ENCODE peak calls at places on chromosomes 2 and 18, in nine cellular contexts. A is fibroblast of pulmonary artery; S is CD4-positive, alpha-beta T cell; H is mucosa of descending colon; E is fibroblast of lung; R is dorsolateral prefrontal cortex; Y is IMR-90; F is upper lobe of right lung; T is RWPE1. X is an unnamed sample.
A peak's percentile ranks its signal among the peaks of the same experiment; 100 is the strongest.

GRCh38 chr2:70828914-70829824 is 6.4 kb downstream of the CD207 start:
- DNase-seq in E (peak; percentile 34), T (no peak), A (peak; percentile 81), R (no peak), Y (peak; percentile 34), S (no peak), H (no peak), F (peak; percentile 15), X (no peak)

GRCh38 chr2:239912938-239913631 is 112.1 kb downstream of the NDUFA10 start:
- DNase-seq in Y (no peak), F (no peak), S (no peak), A (no peak), E (no peak), T (no peak), H (no peak), R (no peak), X (no peak)

GRCh38 chr2:68287580-68288441 is 31.9 kb downstream of the CNRIP1 start:
- DNase-seq in R (no peak), A (peak; percentile 55), Y (peak; percentile 61), E (peak; percentile 50), H (no peak), S (no peak), F (no peak), T (no peak), X (no peak)

GRCh38 chr2:176445831-176446433 is 176.7 kb downstream of the MTX2 start:
- DNase-seq in Y (peak; percentile 87), S (no peak), T (no peak), E (peak; percentile 74), F (no peak), R (no peak), A (peak; percentile 19), H (no peak), X (no peak)

GRCh38 chr2:113126845-113127645 is at the start of gene IL1RN:
- DNase-seq in S (no peak), A (no peak), F (no peak), Y (no peak), E (no peak), R (no peak), H (no peak), T (no peak), X (no peak)

GRCh38 chr2:228841877-228842276 is 429.2 kb downstream of the PID1 start:
- DNase-seq in F (no peak), A (peak; percentile 62), H (no peak), T (no peak), S (no peak), E (peak; percentile 19), R (no peak), Y (no peak), X (no peak)

GRCh38 chr18:69680128-69680527 is 267.5 kb downstream of the CD226 start:
- DNase-seq in Y (no peak), R (no peak), F (no peak), E (no peak), S (no peak), T (no peak), A (peak; percentile 8), H (no peak), X (no peak)

GRCh38 chr2:159807183-159808037 is 9.4 kb upstream of the CD302 start:
- DNase-seq in S (no peak), F (no peak), E (peak; percentile 46), H (no peak), T (peak; percentile 57), R (no peak), Y (peak; percentile 61), A (peak; percentile 76), X (peak; percentile 44)

GRCh38 chr18:56475250-56475649 is 163.1 kb downstream of the TXNL1 start:
- DNase-seq in T (no peak), S (no peak), R (no peak), E (peak; percentile 29), F (no peak), Y (no peak), H (no peak), A (peak; percentile 6), X (no peak)

GRCh38 chr2:195559431-195559914 is 97.6 kb upstream of the SLC39A10 start:
- DNase-seq in S (peak; percentile 57), R (no peak), F (no peak), T (no peak), H (no peak), A (peak; percentile 98), Y (peak; percentile 100), E (peak; percentile 98), X (no peak)
- TF ChIP-seq CTCF in S (no peak), R (no peak), F (no peak), T (no peak), H (no peak), A (no peak), Y (no peak), E (no peak), X (no peak)

DNA sequence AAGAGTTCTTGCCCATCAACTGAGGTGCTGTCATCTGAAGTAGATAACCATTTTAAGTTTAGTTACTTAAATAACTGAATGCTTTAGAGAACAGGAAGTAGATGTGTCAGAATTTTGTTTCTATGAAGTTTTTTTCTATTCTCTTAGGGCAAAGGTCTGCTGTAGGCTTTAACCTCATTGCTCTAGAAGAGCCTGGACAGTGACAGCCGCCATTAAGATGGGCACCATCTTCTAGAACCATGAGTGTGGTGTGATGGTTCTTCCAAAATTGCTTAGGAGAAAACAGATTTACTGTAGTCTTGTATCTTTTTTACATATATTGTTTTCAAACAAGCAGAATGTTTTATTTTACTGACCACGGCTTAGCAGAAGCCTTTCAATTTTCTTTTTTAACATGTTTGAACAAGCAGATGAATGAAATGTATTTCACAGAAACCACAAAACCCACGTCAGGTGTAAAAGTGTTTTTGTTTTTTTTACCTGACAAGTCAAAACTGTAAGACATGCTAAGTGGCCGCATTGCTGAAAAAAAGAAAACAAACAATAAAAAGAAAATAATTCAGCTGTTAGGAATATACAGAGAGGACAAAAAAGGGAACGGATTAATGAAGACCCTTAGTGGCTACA is 77.9 kb downstream of the PRELID3A start:
- DNase-seq in Y (no peak), R (no peak), S (no peak), H (no peak), E (no peak), F (no peak), A (no peak), T (no peak), X (no peak)
- TF ChIP-seq CTCF in Y (no peak), R (no peak), S (no peak), H (no peak), E (no peak), F (no peak), A (no peak), T (no peak), X (no peak)

GRCh38 chr18:10851824-10852225 is 297.5 kb downstream of the PIEZO2 start:
- DNase-seq in E (peak; percentile 45), A (peak; percentile 90), T (peak; percentile 57), R (no peak), S (no peak), Y (peak; percentile 81), H (no peak), F (no peak), X (no peak)
- TF ChIP-seq CTCF in E (peak; percentile 60), A (peak; percentile 73), T (peak; percentile 77), R (peak; percentile 87), S (peak; percentile 74), Y (peak; percentile 93), H (peak; percentile 30), F (peak; percentile 70), X (peak; percentile 85)

DNA sequence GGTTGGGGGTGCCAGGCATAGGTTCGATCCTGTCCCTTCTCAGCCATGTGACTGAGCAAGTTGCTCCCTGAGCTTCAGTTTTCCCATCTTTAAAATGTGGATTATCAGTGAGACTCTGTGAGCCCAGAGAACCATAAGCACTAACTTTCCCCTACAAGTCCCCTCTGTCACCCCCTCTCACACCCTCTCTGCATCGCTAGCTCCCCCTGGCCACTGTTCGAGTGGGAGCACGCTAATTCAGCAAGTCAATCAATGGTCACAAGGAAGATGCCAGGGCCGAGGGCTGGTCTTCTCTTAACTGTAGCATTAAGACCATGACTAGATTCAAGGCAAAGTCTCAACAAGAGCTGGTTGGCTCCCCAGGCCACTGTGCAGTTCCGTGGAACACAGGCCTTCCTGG is 66.2 kb downstream of the BCL2L11 start:
- DNase-seq in A (no peak), S (no peak), H (no peak), F (no peak), T (no peak), E (no peak), Y (no peak), R (no peak), X (no peak)
- TF ChIP-seq CTCF in A (no peak), S (no peak), H (no peak), F (no peak), T (no peak), E (no peak), Y (no peak), R (no peak), X (no peak)

GRCh38 chr2:126506786-126507185 is 149.2 kb upstream of the GYPC start:
- DNase-seq in R (no peak), A (no peak), E (no peak), F (no peak), Y (no peak), S (no peak), T (no peak), H (no peak), X (no peak)
- TF ChIP-seq CTCF in R (no peak), A (no peak), E (no peak), F (no peak), Y (no peak), S (no peak), T (no peak), H (no peak), X (no peak)

GRCh38 chr2:7084601-7085000 is 167.4 kb downstream of the RNF144A start:
- DNase-seq in A (no peak), F (no peak), H (no peak), R (no peak), Y (no peak), E (peak; percentile 35), S (no peak), T (no peak), X (no peak)

GRCh38 chr2:7089284-7089683 is 172.1 kb downstream of the RNF144A start:
- DNase-seq in R (no peak), T (no peak), H (no peak), A (no peak), E (no peak), F (no peak), S (no peak), Y (no peak), X (no peak)

GRCh38 chr2:7083580-7084509 is 166.6 kb downstream of the RNF144A start:
- DNase-seq in T (no peak), F (no peak), A (peak; percentile 60), H (no peak), R (no peak), S (no peak), E (peak; percentile 18), Y (peak; percentile 25), X (peak; percentile 40)
- TF ChIP-seq CTCF in T (peak; percentile 25), F (peak; percentile 36), A (peak; percentile 70), H (no peak), R (no peak), S (peak; percentile 30), E (peak; percentile 34), Y (peak; percentile 54), X (peak; percentile 83)

GRCh38 chr2:158753561-158754302 is 41.4 kb upstream of the DAPL1 start:
- DNase-seq in F (no peak), A (peak; percentile 79), E (peak; percentile 54), R (no peak), H (no peak), Y (peak; percentile 68), S (no peak), T (peak; percentile 81), X (no peak)
- TF ChIP-seq CTCF in F (peak; percentile 90), A (peak; percentile 91), E (peak; percentile 99), R (peak; percentile 90), H (peak; percentile 71), Y (peak; percentile 88), S (peak; percentile 90), T (peak; percentile 92), X (peak; percentile 97)